ENCODE peak calls at places on chromosomes 12 and 14, in six cellular contexts. C is WERI-Rb-1; Y is OCI-LY7; N is CD8-positive, alpha-beta T cell; H is ovary; S is Panc1. O is an unnamed sample.

GRCh38 chr14:92880851-92881250 is 42.1 kb upstream of the CHGA start:
- DNase-seq in C (peak), Y (no peak), N (no peak), H (no peak), S (no peak), O (no peak)

GRCh38 chr12:48903982-48904411 is 21.3 kb downstream of the FKBP11 start:
- DNase-seq in C (peak), Y (peak), N (peak), H (peak), S (no peak), O (peak)

GRCh38 chr14:79638647-79639266 is 572.5 kb downstream of the DIO2 start:
- DNase-seq in C (no peak), Y (no peak), N (no peak), H (no peak), S (no peak), O (no peak)

GRCh38 chr12:118436002-118436724 is 59.8 kb downstream of the SUDS3 start:
- DNase-seq in C (peak), Y (peak), N (no peak), H (no peak), S (no peak), O (no peak)

GRCh38 chr14:30223385-30223785 is 295.7 kb upstream of the PRKD1 start:
- DNase-seq in C (no peak), Y (no peak), N (no peak), H (peak), S (peak), O (peak)

GRCh38 chr12:3667485-3667884 is 85.4 kb downstream of the CRACR2A start:
- DNase-seq in C (peak), Y (no peak), N (no peak), H (no peak), S (no peak), O (peak)

GRCh38 chr14:64879635-64880381 is at the start of gene SPTB:
- DNase-seq in C (peak), Y (no peak), N (peak), H (no peak), S (no peak), O (no peak)

GRCh38 chr12:1741154-1741949 is 50.5 kb downstream of the ADIPOR2 start:
- DNase-seq in C (no peak), Y (no peak), N (no peak), H (no peak), S (no peak), O (no peak)

GRCh38 chr12:109818900-109819500 is 14.2 kb downstream of the TRPV4 start:
- DNase-seq in C (no peak), Y (no peak), N (no peak), H (no peak), S (no peak), O (no peak)

GRCh38 chr12:100954118-100954517 is 159.5 kb downstream of the ANO4 start:
- DNase-seq in C (no peak), Y (no peak), N (no peak), H (no peak), S (no peak), O (no peak)

GRCh38 chr12:124233041-124233836 is 61.7 kb upstream of the RFLNA start:
- DNase-seq in C (no peak), Y (no peak), N (no peak), H (no peak), S (no peak), O (no peak)

GRCh38 chr14:95406756-95407155 is 87.0 kb upstream of the CLMN start:
- DNase-seq in C (no peak), Y (no peak), N (no peak), H (no peak), S (no peak), O (no peak)

GRCh38 chr12:98816720-98817119 is 171.6 kb downstream of the APAF1 start:
- DNase-seq in C (no peak), Y (no peak), N (no peak), H (no peak), S (no peak), O (no peak)

GRCh38 chr12:76020281-76020680 is 11.3 kb downstream of the PHLDA1 start:
- DNase-seq in C (no peak), Y (no peak), N (peak), H (no peak), S (no peak), O (no peak)

GRCh38 chr14:75881986-75882385 is 99.8 kb downstream of the TGFB3 start:
- DNase-seq in C (no peak), Y (no peak), N (no peak), H (no peak), S (no peak), O (no peak)

GRCh38 chr14:98651042-98651441 is 621.0 kb downstream of the BCL11B start:
- DNase-seq in C (no peak), Y (no peak), N (no peak), H (no peak), S (no peak), O (no peak)

GRCh38 chr14:100065161-100065871 is at the start of gene EVL:
- DNase-seq in C (no peak), Y (peak), N (peak), H (no peak), S (no peak), O (no peak)

GRCh38 chr12:86018361-86018760 is 144.3 kb downstream of the NTS start:
- DNase-seq in C (no peak), Y (no peak), N (no peak), H (no peak), S (no peak), O (no peak)

GRCh38 chr12:6966351-6966750 is 4.1 kb downstream of the PHB2 start:
- DNase-seq in C (no peak), Y (no peak), N (no peak), H (no peak), S (no peak), O (no peak)

GRCh38 chr12:103783744-103784664 is 57.0 kb downstream of the NT5DC3 start:
- DNase-seq in C (no peak), Y (no peak), N (no peak), H (no peak), S (no peak), O (no peak)

GRCh38 chr14:104285483-104285790 is 147.1 kb downstream of the KIF26A start:
- DNase-seq in C (no peak), Y (no peak), N (no peak), H (no peak), S (no peak), O (no peak)

GRCh38 chr14:94593749-94594431 is 12.7 kb downstream of the SERPINA5 start:
- DNase-seq in C (no peak), Y (no peak), N (no peak), H (peak), S (no peak), O (no peak)

GRCh38 chr12:13950502-13950901 is 30.9 kb downstream of the GRIN2B start:
- DNase-seq in C (no peak), Y (no peak), N (no peak), H (no peak), S (no peak), O (no peak)

GRCh38 chr14:90796319-90796718 is 19.9 kb downstream of the TTC7B start:
- DNase-seq in C (no peak), Y (no peak), N (no peak), H (no peak), S (no peak), O (no peak)

GRCh38 chr14:69997849-69998248 is 118.6 kb downstream of the SMOC1 start:
- DNase-seq in C (no peak), Y (no peak), N (no peak), H (peak), S (no peak), O (no peak)

GRCh38 chr14:21525571-21525970 is 575 bp downstream of the SALL2 start:
- DNase-seq in C (peak), Y (no peak), N (no peak), H (peak), S (no peak), O (no peak)

GRCh38 chr12:92929957-92930356 is 862 bp upstream of the EEA1 start:
- DNase-seq in C (no peak), Y (no peak), N (no peak), H (no peak), S (no peak), O (no peak)

GRCh38 chr14:103899316-103899715 is 28.9 kb upstream of the TDRD9 start:
- DNase-seq in C (no peak), Y (peak), N (no peak), H (no peak), S (no peak), O (no peak)

GRCh38 chr12:71476513-71476912 is 36.9 kb downstream of the LGR5 start:
- DNase-seq in C (no peak), Y (no peak), N (no peak), H (no peak), S (no peak), O (no peak)

GRCh38 chr12:71684081-71684480 is 1.8 kb upstream of the TMEM19 start:
- DNase-seq in C (no peak), Y (no peak), N (no peak), H (no peak), S (no peak), O (no peak)

GRCh38 chr12:113016796-113017195 is 38.5 kb downstream of the OAS2 start:
- DNase-seq in C (no peak), Y (no peak), N (no peak), H (no peak), S (no peak), O (no peak)

GRCh38 chr14:65251213-65251612 is 148.9 kb upstream of the MAX start:
- DNase-seq in C (no peak), Y (no peak), N (no peak), H (no peak), S (no peak), O (no peak)

GRCh38 chr12:10361622-10362021 is 28.2 kb downstream of the KLRK1 start:
- DNase-seq in C (no peak), Y (no peak), N (no peak), H (no peak), S (no peak), O (no peak)

GRCh38 chr14:71403673-71404072 is 496.4 kb downstream of the PCNX1 start:
- DNase-seq in C (peak), Y (peak), N (no peak), H (no peak), S (no peak), O (no peak)

GRCh38 chr12:69059465-69060457 is 126.8 kb upstream of the CPM start:
- DNase-seq in C (no peak), Y (no peak), N (no peak), H (no peak), S (peak), O (no peak)

GRCh38 chr12:1800646-1801284 is 19.6 kb upstream of the LRTM2 start:
- DNase-seq in C (peak), Y (peak), N (no peak), H (no peak), S (no peak), O (peak)

GRCh38 chr12:52867152-52867551 is 18.4 kb upstream of the KRT78 start:
- DNase-seq in C (no peak), Y (no peak), N (no peak), H (no peak), S (no peak), O (no peak)

GRCh38 chr12:201361-201760 is 12.6 kb downstream of the SLC6A12 start:
- DNase-seq in C (no peak), Y (no peak), N (no peak), H (no peak), S (no peak), O (no peak)

DNA sequence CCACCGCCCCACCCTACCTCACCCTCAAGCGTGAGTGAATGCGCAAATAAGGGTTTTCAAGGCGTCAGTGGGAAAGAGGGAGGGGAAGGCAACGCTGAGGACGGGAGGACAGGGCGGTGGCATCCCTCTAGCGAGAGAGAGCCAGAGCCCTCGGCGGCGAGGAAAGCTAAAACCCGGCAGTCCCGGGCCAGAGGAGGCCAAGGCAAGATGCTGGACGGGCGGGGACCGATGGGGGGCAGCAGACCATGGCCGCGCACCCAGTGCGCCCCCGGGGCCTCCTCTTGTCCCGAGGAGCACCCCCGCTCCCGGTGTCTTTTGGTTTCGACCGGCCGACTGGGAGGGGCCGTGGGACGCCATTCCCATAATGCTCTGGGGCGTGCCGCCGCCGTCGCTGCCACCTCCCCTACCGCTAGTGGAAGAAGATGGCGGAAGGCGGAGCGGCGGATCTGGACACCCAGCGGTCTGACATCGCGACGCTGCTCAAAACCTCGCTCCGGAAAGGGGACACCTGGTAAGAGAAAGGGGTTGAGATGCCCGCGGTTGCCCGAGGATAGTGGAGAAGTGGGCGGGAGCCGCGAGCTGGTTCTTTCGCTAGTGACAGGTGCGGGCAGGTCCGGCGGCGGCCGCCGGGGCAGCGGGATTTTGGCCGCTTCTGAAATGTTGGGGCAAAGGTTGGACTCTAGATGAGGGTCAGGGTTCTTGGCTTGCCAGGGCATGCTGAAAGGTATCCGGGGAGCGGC is at the start of gene USP15:
- DNase-seq in C (peak), Y (peak), N (peak), H (peak), S (peak), O (peak)
- H3K27ac ChIP-seq in C (peak), Y (peak), N (peak), H (peak), S (peak), O (peak)

GRCh38 chr12:90106568-90106967 is 397.9 kb upstream of the ATP2B1 start:
- DNase-seq in C (no peak), Y (no peak), N (no peak), H (no peak), S (no peak), O (no peak)

GRCh38 chr12:90099288-90099687 is 390.6 kb upstream of the ATP2B1 start:
- DNase-seq in C (no peak), Y (no peak), N (no peak), H (no peak), S (no peak), O (no peak)

GRCh38 chr12:90100619-90101018 is 392.0 kb upstream of the ATP2B1 start:
- DNase-seq in C (no peak), Y (no peak), N (no peak), H (no peak), S (no peak), O (no peak)

GRCh38 chr12:90098132-90098779 is 389.6 kb upstream of the ATP2B1 start:
- DNase-seq in C (no peak), Y (peak), N (no peak), H (no peak), S (no peak), O (no peak)

GRCh38 chr12:90102957-90103652 is 394.5 kb upstream of the ATP2B1 start:
- DNase-seq in C (peak), Y (peak), N (no peak), H (no peak), S (no peak), O (no peak)
- TF ChIP-seq CTCF in C (peak), Y (peak), N (peak), H (no peak), S (peak), O (no peak)

GRCh38 chr12:117190210-117190781 is at the start of gene FBXO21:
- DNase-seq in C (peak), Y (peak), N (peak), H (peak), S (no peak), O (peak)

GRCh38 chr12:117189725-117190209 is 503 bp downstream of the FBXO21 start:
- DNase-seq in C (peak), Y (peak), N (peak), H (peak), S (no peak), O (no peak)

GRCh38 chr12:117192057-117192456 is 1.8 kb upstream of the FBXO21 start:
- DNase-seq in C (no peak), Y (no peak), N (no peak), H (peak), S (no peak), O (no peak)

GRCh38 chr12:117188961-117189724 is 1.1 kb downstream of the FBXO21 start:
- DNase-seq in C (no peak), Y (no peak), N (no peak), H (peak), S (no peak), O (no peak)

GRCh38 chr12:117188121-117188665 is 2.1 kb downstream of the FBXO21 start:
- DNase-seq in C (no peak), Y (no peak), N (no peak), H (no peak), S (no peak), O (no peak)
- H3K4me3 ChIP-seq in C (no peak), Y (peak), N (no peak), H (peak), S (no peak), O (no peak)

GRCh38 chr14:50397461-50398196 is 948 bp upstream of the CDKL1 start:
- DNase-seq in C (no peak), Y (no peak), N (no peak), H (peak), S (no peak), O (no peak)
- H3K27ac ChIP-seq in C (no peak), Y (no peak), N (no peak), H (peak), S (peak), O (no peak)

DNA sequence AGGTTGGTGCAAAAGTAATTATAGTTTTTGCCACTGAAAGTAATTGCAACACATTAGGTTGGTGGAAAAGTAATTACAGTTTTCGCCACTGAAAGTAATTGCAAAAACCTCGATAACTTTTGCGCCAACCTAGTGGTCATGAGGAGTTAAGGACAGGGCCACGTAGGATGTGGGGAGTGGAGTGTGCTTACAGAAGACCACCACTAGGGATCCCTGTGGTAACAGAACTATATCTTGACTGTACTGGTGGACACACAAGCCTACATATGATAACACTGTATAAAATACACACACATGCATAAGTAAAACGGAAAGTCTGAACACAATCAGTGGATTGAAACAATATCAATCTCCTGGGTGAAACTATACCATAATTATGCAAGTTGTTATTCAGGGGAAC is 187.4 kb upstream of the ABCD2 start:
- DNase-seq in C (peak), Y (peak), N (no peak), H (no peak), S (no peak), O (no peak)
- TF ChIP-seq CTCF in C (peak), Y (peak), N (no peak), H (no peak), S (peak), O (no peak)

GRCh38 chr14:102508774-102509743 is 517 bp downstream of the ANKRD9 start:
- DNase-seq in C (no peak), Y (no peak), N (no peak), H (peak), S (no peak), O (no peak)
- H3K4me3 ChIP-seq in C (peak), Y (peak), N (no peak), H (peak), S (peak), O (peak)

DNA sequence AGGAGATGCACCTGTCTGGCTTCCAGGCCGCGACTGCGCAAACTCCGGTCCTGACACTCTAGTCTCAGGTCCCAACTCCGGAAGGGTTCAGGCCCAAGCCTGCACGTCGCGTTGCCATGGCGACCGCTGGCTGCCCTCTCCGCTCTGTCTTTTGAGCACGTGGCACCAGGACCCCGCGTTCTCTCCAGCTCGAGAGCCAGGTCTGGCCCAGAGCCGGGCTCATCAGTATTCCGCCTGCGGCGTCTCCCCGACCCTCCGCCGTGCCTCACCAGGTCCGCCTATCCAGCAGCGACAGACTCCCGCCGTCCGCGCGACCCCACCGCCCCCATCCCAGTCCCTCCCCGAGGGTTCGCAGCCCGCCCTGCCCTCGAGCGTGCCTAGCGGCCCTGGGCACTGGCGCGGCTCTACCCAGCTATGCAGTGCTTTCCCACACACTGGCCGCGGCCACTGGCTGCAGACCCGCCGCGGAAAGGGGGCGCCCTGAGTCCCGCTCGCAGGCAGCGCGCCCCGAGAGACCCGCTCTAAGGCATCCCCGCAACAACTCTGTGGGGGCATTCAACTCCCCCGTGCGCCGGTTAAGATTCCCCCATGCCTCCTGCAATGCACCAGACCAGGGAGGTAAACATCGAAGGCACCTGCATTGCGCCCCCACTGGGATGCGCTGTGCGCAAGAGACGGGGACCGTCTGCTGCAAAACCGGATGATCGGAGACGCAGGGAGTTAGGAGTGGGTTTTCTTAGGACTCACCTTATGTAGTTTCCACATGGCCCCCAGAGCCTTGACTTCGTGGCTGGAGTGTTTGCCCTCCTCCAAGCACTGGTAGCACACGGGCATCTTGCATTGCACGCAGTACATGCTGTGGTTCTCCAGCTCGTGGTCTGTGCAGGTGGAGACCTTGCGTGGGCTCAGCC is 1.3 kb downstream of the TRIM9 start:
- DNase-seq in C (peak), Y (peak), N (peak), H (peak), S (no peak), O (no peak)
- H3K27ac ChIP-seq in C (peak), Y (no peak), N (no peak), H (no peak), S (no peak), O (no peak)

O was measured in coronary artery.